ENCODE peak calls at places on chromosome 16, in ten cellular contexts. H, A, E, D, Z, O, V, U, P and Q are unnamed samples.

GRCh38 chr16:3643095-3643730 is 11.3 kb upstream of the DNASE1 start:
- DNase-seq in H (no peak), A (peak), E (no peak), D (no peak), Z (no peak), O (no peak), V (no peak), U (no peak), P (no peak), Q (no peak)

GRCh38 chr16:70737377-70738082 is 51.7 kb upstream of the MTSS2 start:
- DNase-seq in H (no peak), A (peak), E (peak), D (peak), Z (peak), O (peak), V (peak), U (peak), P (peak), Q (no peak)

GRCh38 chr16:30010817-30011504 is at the start of gene DOC2A:
- DNase-seq in H (peak), A (peak), E (peak), D (no peak), Z (peak), O (peak), V (no peak), U (no peak), P (no peak), Q (peak)

GRCh38 chr16:22370038-22370541 is 4.3 kb downstream of the CDR2 start:
- DNase-seq in H (no peak), A (no peak), E (no peak), D (peak), Z (peak), O (no peak), V (no peak), U (no peak), P (peak), Q (no peak)

GRCh38 chr16:81485824-81486554 is 41.4 kb downstream of the CMIP start:
- DNase-seq in H (no peak), A (no peak), E (no peak), D (no peak), Z (peak), O (no peak), V (no peak), U (no peak), P (no peak), Q (no peak)

GRCh38 chr16:10999313-10999712 is 54.9 kb downstream of the CLEC16A start:
- DNase-seq in H (no peak), A (no peak), E (no peak), D (no peak), Z (no peak), O (no peak), V (no peak), U (no peak), P (no peak), Q (no peak)

GRCh38 chr16:4313563-4314531 is 2.0 kb upstream of the GLIS2 start:
- DNase-seq in H (peak), A (no peak), E (no peak), D (peak), Z (no peak), O (peak), V (no peak), U (peak), P (no peak), Q (no peak)

GRCh38 chr16:31869511-31870201 is 4.0 kb upstream of the ZNF267 start:
- DNase-seq in H (peak), A (no peak), E (peak), D (peak), Z (peak), O (peak), V (peak), U (no peak), P (peak), Q (no peak)

GRCh38 chr16:4314532-4315184 is 1.2 kb upstream of the GLIS2 start:
- DNase-seq in H (no peak), A (no peak), E (no peak), D (peak), Z (peak), O (peak), V (no peak), U (no peak), P (peak), Q (no peak)

GRCh38 chr16:81443688-81444447 is 740 bp upstream of the CMIP start:
- DNase-seq in H (no peak), A (peak), E (no peak), D (no peak), Z (no peak), O (no peak), V (peak), U (no peak), P (no peak), Q (no peak)

GRCh38 chr16:12573730-12574383 is 229.8 kb downstream of the CPPED1 start:
- DNase-seq in H (peak), A (peak), E (peak), D (peak), Z (peak), O (peak), V (peak), U (peak), P (peak), Q (peak)

GRCh38 chr16:11156401-11156800 is 99.6 kb downstream of the SOCS1 start:
- DNase-seq in H (no peak), A (no peak), E (no peak), D (no peak), Z (no peak), O (no peak), V (no peak), U (no peak), P (no peak), Q (no peak)

GRCh38 chr16:19757026-19757425 is 39.0 kb downstream of the IQCK start:
- DNase-seq in H (no peak), A (no peak), E (no peak), D (no peak), Z (no peak), O (no peak), V (no peak), U (no peak), P (peak), Q (no peak)

GRCh38 chr16:89052824-89053724 is 40.6 kb upstream of the ACSF3 start:
- DNase-seq in H (no peak), A (no peak), E (no peak), D (no peak), Z (no peak), O (no peak), V (no peak), U (no peak), P (no peak), Q (no peak)

GRCh38 chr16:83037102-83037501 is 410.3 kb downstream of the CDH13 start:
- DNase-seq in H (no peak), A (no peak), E (no peak), D (no peak), Z (no peak), O (no peak), V (no peak), U (no peak), P (no peak), Q (no peak)

GRCh38 chr16:80931985-80932720 is 74.5 kb downstream of the CMC2 start:
- DNase-seq in H (peak), A (peak), E (no peak), D (peak), Z (peak), O (peak), V (no peak), U (peak), P (peak), Q (peak)

GRCh38 chr16:57409065-57409464 is 4.5 kb downstream of the CCL17 start:
- DNase-seq in H (no peak), A (no peak), E (no peak), D (no peak), Z (no peak), O (no peak), V (no peak), U (no peak), P (no peak), Q (no peak)

GRCh38 chr16:88290850-88291830 is 91.6 kb upstream of the ZNF469 start:
- DNase-seq in H (no peak), A (no peak), E (no peak), D (no peak), Z (no peak), O (no peak), V (no peak), U (no peak), P (no peak), Q (no peak)

GRCh38 chr16:19168173-19169080 is at the start of gene SYT17:
- DNase-seq in H (peak), A (peak), E (no peak), D (no peak), Z (peak), O (peak), V (no peak), U (peak), P (no peak), Q (peak)

GRCh38 chr16:23510154-23510914 is at the start of gene GGA2:
- DNase-seq in H (peak), A (peak), E (peak), D (peak), Z (peak), O (peak), V (peak), U (peak), P (peak), Q (peak)

GRCh38 chr16:35425270-35425669 is 1965.9 kb downstream of the TP53TG3F start:
- DNase-seq in H (no peak), A (no peak), E (no peak), D (no peak), Z (no peak), O (no peak), V (no peak), U (no peak), P (no peak), Q (no peak)

GRCh38 chr16:8550728-8551387 is 39.5 kb downstream of the TMEM114 start:
- DNase-seq in H (no peak), A (no peak), E (no peak), D (no peak), Z (no peak), O (no peak), V (no peak), U (no peak), P (no peak), Q (no peak)

GRCh38 chr16:57632568-57632967 is 4.1 kb downstream of the ADGRG1 start:
- DNase-seq in H (no peak), A (no peak), E (no peak), D (no peak), Z (no peak), O (no peak), V (no peak), U (no peak), P (no peak), Q (no peak)

GRCh38 chr16:70681382-70682238 is 4.2 kb downstream of the MTSS2 start:
- DNase-seq in H (no peak), A (no peak), E (no peak), D (no peak), Z (no peak), O (no peak), V (no peak), U (no peak), P (no peak), Q (no peak)

GRCh38 chr16:21279501-21279900 is 1.4 kb upstream of the CRYM start:
- DNase-seq in H (no peak), A (no peak), E (no peak), D (no peak), Z (no peak), O (no peak), V (no peak), U (no peak), P (no peak), Q (no peak)

GRCh38 chr16:85005278-85006069 is 5.9 kb downstream of the ZDHHC7 start:
- DNase-seq in H (no peak), A (no peak), E (no peak), D (peak), Z (peak), O (no peak), V (no peak), U (no peak), P (peak), Q (no peak)

GRCh38 chr16:4064950-4065352 is 51.3 kb downstream of the ADCY9 start:
- DNase-seq in H (no peak), A (no peak), E (peak), D (no peak), Z (no peak), O (no peak), V (no peak), U (no peak), P (no peak), Q (no peak)

GRCh38 chr16:57684626-57685358 is 9.8 kb upstream of the DRC7 start:
- DNase-seq in H (no peak), A (no peak), E (no peak), D (no peak), Z (no peak), O (no peak), V (no peak), U (no peak), P (no peak), Q (no peak)

GRCh38 chr16:15952265-15952711 is 2.9 kb downstream of the ABCC1 start:
- DNase-seq in H (no peak), A (no peak), E (no peak), D (no peak), Z (no peak), O (peak), V (no peak), U (no peak), P (no peak), Q (no peak)

GRCh38 chr16:11546522-11547485 is 39.9 kb downstream of the LITAF start:
- DNase-seq in H (no peak), A (no peak), E (no peak), D (peak), Z (peak), O (no peak), V (no peak), U (no peak), P (peak), Q (no peak)

GRCh38 chr16:67857547-67858233 is 10.2 kb upstream of the CENPT start:
- DNase-seq in H (no peak), A (no peak), E (no peak), D (peak), Z (peak), O (no peak), V (no peak), U (no peak), P (peak), Q (no peak)

GRCh38 chr16:22198547-22199293 is 7.4 kb upstream of the EEF2K start:
- DNase-seq in H (no peak), A (no peak), E (no peak), D (no peak), Z (no peak), O (no peak), V (no peak), U (no peak), P (peak), Q (no peak)

GRCh38 chr16:74700206-74701040 is at the start of gene MLKL:
- DNase-seq in H (peak), A (no peak), E (peak), D (peak), Z (peak), O (peak), V (peak), U (peak), P (peak), Q (no peak)

GRCh38 chr16:86662740-86663139 is 84.4 kb downstream of the FOXL1 start:
- DNase-seq in H (no peak), A (no peak), E (no peak), D (no peak), Z (no peak), O (no peak), V (no peak), U (no peak), P (no peak), Q (no peak)

GRCh38 chr16:80656731-80657150 is 115.9 kb downstream of the DYNLRB2 start:
- DNase-seq in H (no peak), A (no peak), E (peak), D (peak), Z (no peak), O (no peak), V (no peak), U (no peak), P (no peak), Q (no peak)

GRCh38 chr16:27374231-27374793 is 27.7 kb upstream of the IL21R start:
- DNase-seq in H (no peak), A (no peak), E (no peak), D (no peak), Z (no peak), O (no peak), V (no peak), U (no peak), P (no peak), Q (no peak)

GRCh38 chr16:80804451-80805383 is at the start of gene CDYL2:
- DNase-seq in H (no peak), A (no peak), E (no peak), D (peak), Z (peak), O (no peak), V (peak), U (peak), P (no peak), Q (peak)

GRCh38 chr16:5504028-5504758 is 406.6 kb upstream of the EEF2KMT start:
- DNase-seq in H (no peak), A (no peak), E (no peak), D (no peak), Z (no peak), O (no peak), V (no peak), U (no peak), P (no peak), Q (no peak)